ENCODE peak calls at places on chromosomes 6 and 20, in four cellular contexts. Q is HepG2, E is A549, L is K562. W is an unnamed sample.
A peak's percentile ranks its signal among the peaks of the same experiment; 100 is the strongest.

GRCh38 chr6:100453701-100454521 is 10.8 kb downstream of the SIM1 start:
- DNase-seq in Q (no peak), L (no peak), E (no peak), W (peak; percentile 77)

GRCh38 chr6:159351707-159352106 is 182.5 kb downstream of the FNDC1 start:
- DNase-seq in Q (no peak), L (no peak), E (no peak), W (no peak)

GRCh38 chr6:159249752-159250151 is 80.6 kb downstream of the FNDC1 start:
- DNase-seq in E (no peak), Q (no peak), L (no peak), W (no peak)

GRCh38 chr6:141033101-141033500 is 1099.6 kb upstream of the GJE1 start:
- DNase-seq in Q (no peak), L (no peak), E (no peak), W (no peak)

GRCh38 chr20:31603822-31604566 is 1.1 kb upstream of the ID1 start:
- DNase-seq in E (peak; percentile 82), Q (peak; percentile 100), L (peak; percentile 99), W (peak; percentile 99)

GRCh38 chr6:11212625-11213024 is 19.8 kb downstream of the NEDD9 start:
- DNase-seq in L (no peak), E (no peak), Q (no peak), W (no peak)

GRCh38 chr6:88422831-88423230 is 256.7 kb upstream of the CNR1 start:
- DNase-seq in Q (no peak), L (peak; percentile 33), E (no peak), W (peak; percentile 27)

GRCh38 chr6:169849396-169849795 is 98.0 kb downstream of the ERMARD start:
- DNase-seq in Q (no peak), L (no peak), E (no peak), W (no peak)

GRCh38 chr20:35991142-35991771 is 22.9 kb downstream of the CNBD2 start:
- DNase-seq in Q (peak; percentile 35), E (peak; percentile 79), L (peak; percentile 50), W (peak; percentile 36)

GRCh38 chr6:3902786-3903648 is 53.8 kb downstream of the FAM50B start:
- DNase-seq in Q (no peak), L (no peak), E (no peak), W (no peak)

GRCh38 chr6:12990162-12990561 is 273.6 kb downstream of the PHACTR1 start:
- DNase-seq in L (no peak), Q (no peak), E (no peak), W (no peak)

GRCh38 chr20:51767867-51768758 is at the start of gene ATP9A:
- DNase-seq in E (no peak), Q (no peak), L (no peak), W (peak; percentile 39)

GRCh38 chr6:16717275-16717942 is 43.9 kb downstream of the ATXN1 start:
- DNase-seq in Q (no peak), E (no peak), L (no peak), W (no peak)

GRCh38 chr6:144321839-144322591 is 36.9 kb downstream of the UTRN start:
- DNase-seq in Q (no peak), L (no peak), E (no peak), W (no peak)

GRCh38 chr6:70831427-70831826 is 125.4 kb downstream of the B3GAT2 start:
- DNase-seq in E (no peak), L (no peak), Q (no peak), W (no peak)

GRCh38 chr6:42249279-42249678 is 31.6 kb upstream of the MRPS10 start:
- DNase-seq in E (no peak), L (no peak), Q (no peak), W (no peak)

DNA sequence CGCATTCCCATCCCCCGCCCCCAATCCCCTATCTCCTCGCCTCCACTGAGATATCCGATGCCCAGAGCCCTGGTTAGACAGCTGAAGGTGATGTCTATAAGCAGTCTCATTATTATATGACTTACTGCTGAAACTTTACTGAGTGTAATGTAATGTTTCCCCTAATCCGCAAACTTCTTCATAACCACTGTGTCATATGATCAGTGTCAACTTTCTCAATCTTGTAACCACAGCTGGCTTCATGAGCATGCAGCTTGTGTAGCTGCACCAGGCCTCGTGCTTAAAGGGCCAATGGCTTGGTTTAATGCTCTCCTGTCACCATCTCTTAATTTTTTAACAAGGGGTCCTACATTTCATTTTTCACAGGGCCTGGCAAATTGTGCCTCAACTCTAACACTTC is 8.1 kb downstream of the ASIP start:
- DNase-seq in Q (no peak), E (no peak), L (peak; percentile 55), W (no peak)
- TF ChIP-seq MAX in Q (no peak), E (no peak), L (peak; percentile 88), W (no peak)

GRCh38 chr6:7758456-7758855 is 32.6 kb downstream of the BMP6 start:
- DNase-seq in Q (no peak), E (no peak), L (no peak), W (no peak)

GRCh38 chr6:7762758-7763157 is 36.9 kb downstream of the BMP6 start:
- DNase-seq in E (no peak), Q (no peak), L (no peak), W (no peak)

GRCh38 chr6:7763896-7764295 is 38.0 kb downstream of the BMP6 start:
- DNase-seq in Q (no peak), E (no peak), L (no peak), W (no peak)

GRCh38 chr6:7759319-7759718 is 33.4 kb downstream of the BMP6 start:
- DNase-seq in E (no peak), Q (no peak), L (no peak), W (no peak)

DNA sequence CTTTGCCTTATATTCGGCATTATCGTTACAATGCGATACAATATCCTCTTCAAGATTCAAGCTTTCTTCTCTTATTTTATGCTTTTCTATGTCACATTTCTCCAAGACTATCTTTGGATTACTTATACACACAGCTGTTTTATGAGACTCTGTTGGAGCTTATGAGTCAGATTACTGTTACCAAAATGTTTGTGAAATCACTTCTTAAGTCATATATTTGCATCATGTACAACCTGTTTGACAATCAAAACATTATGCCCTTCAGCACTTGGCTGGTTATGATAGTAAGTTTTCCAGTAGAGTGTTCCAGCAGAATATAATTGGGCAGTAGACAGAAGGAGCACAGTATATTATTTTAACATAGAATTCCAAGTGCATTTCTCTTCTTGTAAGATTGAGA is 35.1 kb downstream of the BMP6 start:
- DNase-seq in L (no peak), Q (no peak), E (no peak), W (no peak)
- TF ChIP-seq HMGXB4 in L (no peak), Q (no peak), E (no peak), W (no peak)

GRCh38 chr6:108778421-108779186 is 69.6 kb upstream of the ARMC2 start:
- DNase-seq in L (no peak), E (no peak), Q (no peak), W (no peak)

GRCh38 chr6:108782231-108783041 is 65.8 kb upstream of the ARMC2 start:
- DNase-seq in Q (peak; percentile 40), L (peak; percentile 89), E (peak; percentile 82), W (peak; percentile 87)

GRCh38 chr6:108779521-108779920 is 68.7 kb upstream of the ARMC2 start:
- DNase-seq in E (no peak), L (no peak), Q (no peak), W (no peak)

GRCh38 chr6:108780784-108781183 is 67.4 kb upstream of the ARMC2 start:
- DNase-seq in L (no peak), E (no peak), Q (no peak), W (no peak)

DNA sequence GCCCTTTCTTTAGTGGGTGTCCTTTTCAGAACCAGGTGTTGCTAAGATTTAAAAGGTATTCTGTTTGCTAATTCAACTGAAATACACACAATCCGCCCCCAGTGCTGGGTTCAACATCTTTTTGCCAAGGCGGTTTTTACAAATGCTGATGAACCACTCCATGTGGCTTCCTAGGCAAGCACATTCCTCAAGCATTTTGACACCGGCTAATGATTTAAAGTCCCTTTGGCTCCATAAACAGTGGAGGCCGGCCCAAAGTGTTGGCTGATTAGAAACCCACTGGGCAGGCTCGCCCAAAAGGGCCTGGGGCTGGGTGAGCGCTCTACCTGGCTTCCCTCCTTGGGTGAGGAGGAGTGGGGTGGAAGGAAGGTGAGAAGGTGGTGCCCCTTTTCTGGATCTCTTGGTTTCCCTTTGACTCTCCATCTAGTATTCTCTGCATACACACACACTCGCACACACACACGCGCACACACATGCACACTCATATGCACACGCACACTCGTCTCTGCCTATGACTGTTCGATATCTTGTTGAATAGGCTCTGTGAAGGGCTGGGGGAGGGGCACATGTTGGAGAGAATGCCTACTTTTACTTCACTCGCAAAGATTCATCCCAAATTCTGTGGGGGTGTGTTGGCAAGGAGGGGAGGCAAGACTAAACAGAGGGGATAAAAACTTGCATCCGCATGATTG is 66.7 kb upstream of the ARMC2 start:
- DNase-seq in E (no peak), Q (no peak), L (no peak), W (peak; percentile 62)
- TF ChIP-seq MAX in E (no peak), Q (no peak), L (no peak), W (peak; percentile 61)

GRCh38 chr6:47592466-47592865 is 105.9 kb upstream of the ADGRF4 start:
- DNase-seq in L (no peak), Q (no peak), E (no peak), W (no peak)
- TF ChIP-seq HMGXB4 in L (no peak), Q (no peak), E (no peak), W (no peak)

GRCh38 chr20:41173791-41174341 is 36.5 kb downstream of the PLCG1 start:
- DNase-seq in Q (no peak), E (no peak), L (no peak), W (no peak)

GRCh38 chr20:41175727-41176330 is 38.5 kb downstream of the PLCG1 start:
- DNase-seq in L (no peak), E (no peak), Q (no peak), W (no peak)

GRCh38 chr20:41175201-41175651 is 37.9 kb downstream of the PLCG1 start:
- DNase-seq in L (no peak), Q (no peak), E (no peak), W (peak; percentile 1)

GRCh38 chr20:41174373-41174772 is 37.0 kb downstream of the PLCG1 start:
- DNase-seq in E (no peak), Q (no peak), L (no peak), W (no peak)

GRCh38 chr20:41174782-41175181 is 37.4 kb downstream of the PLCG1 start:
- DNase-seq in Q (no peak), L (no peak), E (no peak), W (peak; percentile 2)
- TF ChIP-seq MAX in Q (no peak), L (no peak), E (no peak), W (no peak)

DNA sequence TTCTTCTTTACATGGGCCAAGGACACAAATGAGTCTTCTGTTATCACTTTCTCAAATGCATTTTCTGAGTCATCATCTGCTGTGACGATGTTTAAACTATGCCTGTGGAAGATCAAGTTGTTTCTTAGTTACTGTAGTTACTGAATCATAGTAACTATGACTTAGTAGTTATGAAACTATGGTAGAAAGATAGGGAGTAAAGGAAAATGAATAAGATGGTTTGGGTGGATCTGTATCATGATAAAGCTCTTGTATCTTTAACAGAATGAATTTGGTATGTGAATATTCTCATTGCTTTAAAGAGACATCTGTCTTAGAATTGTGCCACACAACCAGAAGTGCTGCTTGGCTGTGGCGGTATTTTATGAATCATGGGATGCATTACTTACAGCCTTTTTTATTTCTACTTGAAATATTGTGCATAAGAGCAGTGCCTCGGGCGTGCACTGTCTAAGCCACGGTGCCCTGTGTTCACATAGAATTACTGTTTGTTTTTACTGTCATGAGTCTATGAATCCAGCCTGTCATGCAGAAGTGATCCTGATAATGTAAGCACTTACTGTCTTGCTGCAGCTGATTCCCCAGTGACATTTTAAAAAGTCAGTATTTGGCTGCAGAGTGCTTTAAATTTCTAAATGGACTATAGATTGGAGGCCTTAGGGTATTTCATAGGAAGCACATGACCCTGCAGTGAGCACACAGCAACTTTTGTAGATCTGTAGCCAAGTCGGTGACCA is 215.2 kb downstream of the TMEM242 start:
- DNase-seq in L (peak; percentile 79), E (peak; percentile 46), Q (no peak), W (no peak)
- TF ChIP-seq HMGXB4 in L (no peak), E (no peak), Q (no peak), W (no peak)